ENCODE peak calls at places on chromosomes 1 and 21, in eight cellular contexts. One of them, this sample, is unnamed.
A peak's percentile ranks its signal among the peaks of the same experiment; 100 is the strongest.

GRCh38 chr1:228937351-228937750 is 202.1 kb downstream of the RHOU start:
- DNase-seq in heart right ventricle: no peak
- DNase-seq in AG10803: no peak
- DNase-seq in breast epithelium: no peak
- DNase-seq in CD8-positive, alpha-beta T cell: no peak
- DNase-seq in HCT116: no peak
- DNase-seq in heart left ventricle: no peak
- DNase-seq in astrocyte of the spinal cord: no peak
- DNase-seq in this sample: no peak

GRCh38 chr1:243713470-243714186 is 136.4 kb downstream of the AKT3 start:
- DNase-seq in heart right ventricle: no peak
- DNase-seq in AG10803: peak; percentile 90
- DNase-seq in breast epithelium: no peak
- DNase-seq in CD8-positive, alpha-beta T cell: no peak
- DNase-seq in HCT116: no peak
- DNase-seq in heart left ventricle: no peak
- DNase-seq in astrocyte of the spinal cord: peak; percentile 50
- DNase-seq in this sample: no peak

GRCh38 chr21:29196021-29196663 is 65.7 kb downstream of the MAP3K7CL start:
- DNase-seq in heart right ventricle: no peak
- DNase-seq in AG10803: peak; percentile 79
- DNase-seq in breast epithelium: no peak
- DNase-seq in CD8-positive, alpha-beta T cell: peak; percentile 57
- DNase-seq in HCT116: peak; percentile 77
- DNase-seq in heart left ventricle: peak; percentile 57
- DNase-seq in astrocyte of the spinal cord: peak; percentile 89
- DNase-seq in this sample: peak; percentile 82

GRCh38 chr1:149849947-149850360 is 49.4 kb upstream of the BOLA1 start:
- DNase-seq in heart right ventricle: no peak
- DNase-seq in AG10803: peak; percentile 4
- DNase-seq in breast epithelium: no peak
- DNase-seq in CD8-positive, alpha-beta T cell: peak; percentile 9
- DNase-seq in HCT116: no peak
- DNase-seq in heart left ventricle: no peak
- DNase-seq in astrocyte of the spinal cord: peak; percentile 20
- DNase-seq in this sample: no peak

GRCh38 chr1:192807968-192808587 is 761 bp upstream of the RGS2 start:
- DNase-seq in heart right ventricle: no peak
- DNase-seq in AG10803: peak; percentile 20
- DNase-seq in breast epithelium: no peak
- DNase-seq in CD8-positive, alpha-beta T cell: no peak
- DNase-seq in HCT116: no peak
- DNase-seq in heart left ventricle: no peak
- DNase-seq in astrocyte of the spinal cord: peak; percentile 73
- DNase-seq in this sample: no peak

GRCh38 chr1:210246447-210246846 is 13.9 kb downstream of the SERTAD4 start:
- DNase-seq in heart right ventricle: no peak
- DNase-seq in AG10803: no peak
- DNase-seq in breast epithelium: no peak
- DNase-seq in CD8-positive, alpha-beta T cell: no peak
- DNase-seq in HCT116: no peak
- DNase-seq in heart left ventricle: no peak
- DNase-seq in astrocyte of the spinal cord: peak; percentile 55
- DNase-seq in this sample: no peak

GRCh38 chr1:26861286-26861701 is 1.7 kb upstream of the SFN start:
- DNase-seq in heart right ventricle: no peak
- DNase-seq in AG10803: peak; percentile 42
- DNase-seq in breast epithelium: no peak
- DNase-seq in CD8-positive, alpha-beta T cell: no peak
- DNase-seq in HCT116: peak; percentile 54
- DNase-seq in heart left ventricle: no peak
- DNase-seq in astrocyte of the spinal cord: peak; percentile 47
- DNase-seq in this sample: no peak

GRCh38 chr1:30746212-30747027 is 11.2 kb downstream of the LAPTM5 start:
- DNase-seq in heart right ventricle: no peak
- DNase-seq in AG10803: no peak
- DNase-seq in breast epithelium: no peak
- DNase-seq in CD8-positive, alpha-beta T cell: no peak
- DNase-seq in HCT116: no peak
- DNase-seq in heart left ventricle: no peak
- DNase-seq in astrocyte of the spinal cord: no peak
- DNase-seq in this sample: no peak

GRCh38 chr1:143553627-143554026 is 418.2 kb downstream of the FAM72C start:
- DNase-seq in heart right ventricle: no peak
- DNase-seq in AG10803: no peak
- DNase-seq in breast epithelium: no peak
- DNase-seq in CD8-positive, alpha-beta T cell: no peak
- DNase-seq in HCT116: no peak
- DNase-seq in heart left ventricle: no peak
- DNase-seq in astrocyte of the spinal cord: no peak
- DNase-seq in this sample: no peak

GRCh38 chr1:12778061-12778460 is 4.5 kb downstream of the PRAMEF12 start:
- DNase-seq in heart right ventricle: no peak
- DNase-seq in AG10803: no peak
- DNase-seq in breast epithelium: no peak
- DNase-seq in CD8-positive, alpha-beta T cell: no peak
- DNase-seq in HCT116: no peak
- DNase-seq in heart left ventricle: no peak
- DNase-seq in astrocyte of the spinal cord: no peak
- DNase-seq in this sample: peak; percentile 1

GRCh38 chr21:42616366-42617340 is 36.8 kb upstream of the PDE9A start:
- DNase-seq in heart right ventricle: no peak
- DNase-seq in AG10803: no peak
- DNase-seq in breast epithelium: no peak
- DNase-seq in CD8-positive, alpha-beta T cell: peak; percentile 30
- DNase-seq in HCT116: no peak
- DNase-seq in heart left ventricle: no peak
- DNase-seq in astrocyte of the spinal cord: no peak
- DNase-seq in this sample: no peak

GRCh38 chr1:204080163-204080903 is 7.4 kb downstream of the SOX13 start:
- DNase-seq in heart right ventricle: peak; percentile 71
- DNase-seq in AG10803: peak; percentile 89
- DNase-seq in breast epithelium: peak; percentile 91
- DNase-seq in CD8-positive, alpha-beta T cell: no peak
- DNase-seq in HCT116: peak; percentile 90
- DNase-seq in heart left ventricle: peak; percentile 76
- DNase-seq in astrocyte of the spinal cord: peak; percentile 87
- DNase-seq in this sample: no peak

GRCh38 chr1:95002657-95003432 is 69.9 kb downstream of the ALG14 start:
- DNase-seq in heart right ventricle: no peak
- DNase-seq in AG10803: peak; percentile 38
- DNase-seq in breast epithelium: no peak
- DNase-seq in CD8-positive, alpha-beta T cell: no peak
- DNase-seq in HCT116: no peak
- DNase-seq in heart left ventricle: no peak
- DNase-seq in astrocyte of the spinal cord: peak; percentile 73
- DNase-seq in this sample: no peak

GRCh38 chr21:42503711-42504110 is 7.7 kb upstream of the RSPH1 start:
- DNase-seq in heart right ventricle: no peak
- DNase-seq in AG10803: no peak
- DNase-seq in breast epithelium: no peak
- DNase-seq in CD8-positive, alpha-beta T cell: no peak
- DNase-seq in HCT116: no peak
- DNase-seq in heart left ventricle: no peak
- DNase-seq in astrocyte of the spinal cord: no peak
- DNase-seq in this sample: no peak

GRCh38 chr1:114510235-114511047 is 562 bp downstream of the TRIM33 start:
- DNase-seq in heart right ventricle: peak; percentile 38
- DNase-seq in AG10803: peak; percentile 54
- DNase-seq in breast epithelium: peak; percentile 56
- DNase-seq in CD8-positive, alpha-beta T cell: peak; percentile 45
- DNase-seq in HCT116: peak; percentile 6
- DNase-seq in heart left ventricle: peak; percentile 50
- DNase-seq in astrocyte of the spinal cord: peak; percentile 25
- DNase-seq in this sample: peak; percentile 31

GRCh38 chr1:235952950-235953615 is 86.4 kb upstream of the LYST start:
- DNase-seq in heart right ventricle: no peak
- DNase-seq in AG10803: no peak
- DNase-seq in breast epithelium: no peak
- DNase-seq in CD8-positive, alpha-beta T cell: no peak
- DNase-seq in HCT116: no peak
- DNase-seq in heart left ventricle: no peak
- DNase-seq in astrocyte of the spinal cord: no peak
- DNase-seq in this sample: peak; percentile 57

GRCh38 chr1:1989759-1990158 is 13.8 kb downstream of the CFAP74 start:
- DNase-seq in heart right ventricle: no peak
- DNase-seq in AG10803: peak; percentile 42
- DNase-seq in breast epithelium: no peak
- DNase-seq in CD8-positive, alpha-beta T cell: no peak
- DNase-seq in HCT116: no peak
- DNase-seq in heart left ventricle: no peak
- DNase-seq in astrocyte of the spinal cord: no peak
- DNase-seq in this sample: no peak

GRCh38 chr1:40312238-40313205 is 4.6 kb downstream of the COL9A2 start:
- DNase-seq in heart right ventricle: no peak
- DNase-seq in AG10803: no peak
- DNase-seq in breast epithelium: no peak
- DNase-seq in CD8-positive, alpha-beta T cell: no peak
- DNase-seq in HCT116: no peak
- DNase-seq in heart left ventricle: peak; percentile 37
- DNase-seq in astrocyte of the spinal cord: no peak
- DNase-seq in this sample: peak; percentile 90

GRCh38 chr21:45908536-45909237 is 72.9 kb upstream of the COL6A1 start:
- DNase-seq in heart right ventricle: no peak
- DNase-seq in AG10803: no peak
- DNase-seq in breast epithelium: no peak
- DNase-seq in CD8-positive, alpha-beta T cell: no peak
- DNase-seq in HCT116: no peak
- DNase-seq in heart left ventricle: peak; percentile 30
- DNase-seq in astrocyte of the spinal cord: no peak
- DNase-seq in this sample: no peak

GRCh38 chr21:45909238-45909785 is 72.3 kb upstream of the COL6A1 start:
- DNase-seq in heart right ventricle: no peak
- DNase-seq in AG10803: no peak
- DNase-seq in breast epithelium: no peak
- DNase-seq in CD8-positive, alpha-beta T cell: no peak
- DNase-seq in HCT116: no peak
- DNase-seq in heart left ventricle: peak; percentile 25
- DNase-seq in astrocyte of the spinal cord: no peak
- DNase-seq in this sample: no peak

GRCh38 chr21:45905196-45905595 is 76.4 kb upstream of the COL6A1 start:
- DNase-seq in heart right ventricle: no peak
- DNase-seq in AG10803: no peak
- DNase-seq in breast epithelium: no peak
- DNase-seq in CD8-positive, alpha-beta T cell: no peak
- DNase-seq in HCT116: no peak
- DNase-seq in heart left ventricle: no peak
- DNase-seq in astrocyte of the spinal cord: no peak
- DNase-seq in this sample: no peak

GRCh38 chr21:45906859-45907258 is 74.7 kb upstream of the COL6A1 start:
- DNase-seq in heart right ventricle: no peak
- DNase-seq in AG10803: no peak
- DNase-seq in breast epithelium: no peak
- DNase-seq in CD8-positive, alpha-beta T cell: no peak
- DNase-seq in HCT116: no peak
- DNase-seq in heart left ventricle: peak; percentile 3
- DNase-seq in astrocyte of the spinal cord: no peak
- DNase-seq in this sample: no peak

DNA sequence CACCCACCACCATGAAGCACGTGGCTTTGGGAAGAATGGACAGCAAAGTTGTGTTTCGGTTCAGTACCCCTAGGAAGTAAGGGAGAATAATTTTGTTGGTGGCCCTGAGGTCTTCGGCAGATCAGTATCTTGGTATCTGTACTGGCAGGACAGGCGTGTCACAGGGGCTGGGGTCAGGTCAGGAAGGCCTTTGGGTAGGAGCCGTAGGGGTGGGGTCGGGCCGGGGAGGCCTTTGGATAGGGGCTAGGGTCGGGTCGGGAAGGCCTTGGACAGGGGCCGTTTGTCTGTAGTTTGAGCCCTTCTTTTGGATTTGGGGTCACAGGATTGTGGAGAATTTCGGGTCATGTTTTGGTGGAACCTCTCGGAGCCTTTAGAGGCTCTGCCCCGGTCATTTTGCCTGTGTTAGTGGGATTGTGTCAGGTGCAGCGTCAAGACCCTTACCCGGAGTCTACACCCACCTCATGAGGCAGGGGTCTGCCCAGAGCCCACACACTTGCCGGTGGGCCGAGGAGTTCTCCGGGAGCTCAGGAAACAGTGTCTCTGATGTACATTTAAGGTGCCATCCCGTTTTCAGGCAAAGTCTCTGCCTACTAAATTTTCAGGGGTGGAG is 75.3 kb upstream of the COL6A1 start:
- DNase-seq in heart right ventricle: no peak
- DNase-seq in AG10803: no peak
- DNase-seq in breast epithelium: no peak
- DNase-seq in CD8-positive, alpha-beta T cell: no peak
- DNase-seq in HCT116: no peak
- DNase-seq in heart left ventricle: peak; percentile 9
- DNase-seq in astrocyte of the spinal cord: no peak
- DNase-seq in this sample: no peak
- TF ChIP-seq CTCF in heart right ventricle: no peak
- TF ChIP-seq CTCF in AG10803: no peak
- TF ChIP-seq CTCF in breast epithelium: no peak
- TF ChIP-seq CTCF in CD8-positive, alpha-beta T cell: no peak
- TF ChIP-seq CTCF in HCT116: no peak
- TF ChIP-seq CTCF in heart left ventricle: no peak
- TF ChIP-seq CTCF in astrocyte of the spinal cord: no peak
- TF ChIP-seq CTCF in this sample: no peak

DNA sequence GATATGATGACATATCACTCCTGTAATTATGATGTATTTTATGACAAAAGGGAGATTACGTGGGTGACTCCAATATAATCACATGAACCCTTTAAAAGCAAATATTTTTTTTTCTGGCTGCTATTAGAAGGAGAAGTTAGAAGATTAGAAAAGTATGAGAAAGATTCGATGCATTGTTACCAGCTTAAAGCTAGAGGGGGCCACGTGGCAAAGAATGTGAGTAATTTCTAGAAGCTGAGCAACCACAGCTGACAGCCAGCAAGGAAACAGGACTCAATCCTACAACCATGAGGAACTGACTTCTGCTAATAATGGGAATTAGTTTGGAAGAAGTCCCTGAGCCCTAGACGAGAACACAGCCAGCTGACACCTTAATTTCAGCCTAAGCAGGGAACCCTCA is 56.3 kb upstream of the C1orf87 start:
- DNase-seq in heart right ventricle: no peak
- DNase-seq in AG10803: peak; percentile 54
- DNase-seq in breast epithelium: no peak
- DNase-seq in CD8-positive, alpha-beta T cell: no peak
- DNase-seq in HCT116: no peak
- DNase-seq in heart left ventricle: no peak
- DNase-seq in astrocyte of the spinal cord: no peak
- DNase-seq in this sample: no peak
- TF ChIP-seq CTCF in heart right ventricle: no peak
- TF ChIP-seq CTCF in AG10803: peak; percentile 26
- TF ChIP-seq CTCF in breast epithelium: no peak
- TF ChIP-seq CTCF in CD8-positive, alpha-beta T cell: no peak
- TF ChIP-seq CTCF in HCT116: no peak
- TF ChIP-seq CTCF in heart left ventricle: no peak
- TF ChIP-seq CTCF in astrocyte of the spinal cord: peak; percentile 12
- TF ChIP-seq CTCF in this sample: no peak

GRCh38 chr1:230315099-230315498 is 111.0 kb downstream of the PGBD5 start:
- DNase-seq in heart right ventricle: no peak
- DNase-seq in AG10803: no peak
- DNase-seq in breast epithelium: no peak
- DNase-seq in CD8-positive, alpha-beta T cell: no peak
- DNase-seq in HCT116: no peak
- DNase-seq in heart left ventricle: no peak
- DNase-seq in astrocyte of the spinal cord: no peak
- DNase-seq in this sample: no peak
- TF ChIP-seq CTCF in heart right ventricle: no peak
- TF ChIP-seq CTCF in AG10803: no peak
- TF ChIP-seq CTCF in breast epithelium: no peak
- TF ChIP-seq CTCF in CD8-positive, alpha-beta T cell: no peak
- TF ChIP-seq CTCF in HCT116: no peak
- TF ChIP-seq CTCF in heart left ventricle: no peak
- TF ChIP-seq CTCF in astrocyte of the spinal cord: no peak
- TF ChIP-seq CTCF in this sample: no peak

GRCh38 chr1:246355421-246356230 is 151.5 kb downstream of the SMYD3 start:
- DNase-seq in heart right ventricle: no peak
- DNase-seq in AG10803: no peak
- DNase-seq in breast epithelium: no peak
- DNase-seq in CD8-positive, alpha-beta T cell: no peak
- DNase-seq in HCT116: no peak
- DNase-seq in heart left ventricle: no peak
- DNase-seq in astrocyte of the spinal cord: peak; percentile 67
- DNase-seq in this sample: no peak
- TF ChIP-seq CTCF in heart right ventricle: no peak
- TF ChIP-seq CTCF in AG10803: no peak
- TF ChIP-seq CTCF in breast epithelium: no peak
- TF ChIP-seq CTCF in CD8-positive, alpha-beta T cell: no peak
- TF ChIP-seq CTCF in HCT116: no peak
- TF ChIP-seq CTCF in heart left ventricle: no peak
- TF ChIP-seq CTCF in astrocyte of the spinal cord: peak; percentile 31
- TF ChIP-seq CTCF in this sample: no peak

This sample was measured in GM10248.